ENCODE peak calls at places on chromosomes 2 and 18, in six cellular contexts. One of them, this sample, is unnamed.
A peak's percentile ranks its signal among the peaks of the same experiment; 100 is the strongest.

GRCh38 chr2:144936442-144936841 is 416.5 kb upstream of the ZEB2 start:
- DNase-seq in astrocyte of the spinal cord: peak; percentile 10
- DNase-seq in progenitor cell of endocrine pancreas: no peak
- DNase-seq in fibroblast of lung: no peak
- DNase-seq in glutamatergic neuron: no peak
- DNase-seq in astrocyte: no peak
- DNase-seq in this sample: no peak

GRCh38 chr2:18432999-18433398 is 127.5 kb downstream of the RDH14 start:
- DNase-seq in astrocyte of the spinal cord: peak; percentile 34
- DNase-seq in progenitor cell of endocrine pancreas: no peak
- DNase-seq in fibroblast of lung: peak; percentile 62
- DNase-seq in glutamatergic neuron: no peak
- DNase-seq in astrocyte: peak; percentile 55
- DNase-seq in this sample: peak; percentile 36

GRCh38 chr18:76491801-76492668 is 3.0 kb downstream of the ZNF516 start:
- DNase-seq in astrocyte of the spinal cord: no peak
- DNase-seq in progenitor cell of endocrine pancreas: no peak
- DNase-seq in fibroblast of lung: peak; percentile 52
- DNase-seq in glutamatergic neuron: peak; percentile 48
- DNase-seq in astrocyte: peak; percentile 40
- DNase-seq in this sample: peak; percentile 45

GRCh38 chr2:191312662-191313061 is 67.5 kb downstream of the MYO1B start:
- DNase-seq in astrocyte of the spinal cord: no peak
- DNase-seq in progenitor cell of endocrine pancreas: no peak
- DNase-seq in fibroblast of lung: no peak
- DNase-seq in glutamatergic neuron: no peak
- DNase-seq in astrocyte: no peak
- DNase-seq in this sample: no peak

GRCh38 chr2:39289609-39290008 is 45.8 kb upstream of the CDKL4 start:
- DNase-seq in astrocyte of the spinal cord: peak; percentile 32
- DNase-seq in progenitor cell of endocrine pancreas: no peak
- DNase-seq in fibroblast of lung: peak; percentile 48
- DNase-seq in glutamatergic neuron: no peak
- DNase-seq in astrocyte: peak; percentile 20
- DNase-seq in this sample: no peak

GRCh38 chr2:41414486-41415230 is 633.2 kb upstream of the PKDCC start:
- DNase-seq in astrocyte of the spinal cord: peak; percentile 29
- DNase-seq in progenitor cell of endocrine pancreas: no peak
- DNase-seq in fibroblast of lung: no peak
- DNase-seq in glutamatergic neuron: no peak
- DNase-seq in astrocyte: no peak
- DNase-seq in this sample: peak; percentile 31

GRCh38 chr18:78926243-78926615 is 53.4 kb upstream of the SALL3 start:
- DNase-seq in astrocyte of the spinal cord: no peak
- DNase-seq in progenitor cell of endocrine pancreas: no peak
- DNase-seq in fibroblast of lung: no peak
- DNase-seq in glutamatergic neuron: no peak
- DNase-seq in astrocyte: no peak
- DNase-seq in this sample: no peak

GRCh38 chr2:56168163-56168562 is 15.6 kb upstream of the CCDC85A start:
- DNase-seq in astrocyte of the spinal cord: peak; percentile 28
- DNase-seq in progenitor cell of endocrine pancreas: no peak
- DNase-seq in fibroblast of lung: peak; percentile 76
- DNase-seq in glutamatergic neuron: no peak
- DNase-seq in astrocyte: peak; percentile 72
- DNase-seq in this sample: no peak

GRCh38 chr2:14866953-14867352 is 234.4 kb downstream of the LRATD1 start:
- DNase-seq in astrocyte of the spinal cord: peak; percentile 6
- DNase-seq in progenitor cell of endocrine pancreas: no peak
- DNase-seq in fibroblast of lung: peak; percentile 8
- DNase-seq in glutamatergic neuron: no peak
- DNase-seq in astrocyte: no peak
- DNase-seq in this sample: no peak

GRCh38 chr2:62577994-62578836 is 72.2 kb upstream of the TMEM17 start:
- DNase-seq in astrocyte of the spinal cord: peak; percentile 92
- DNase-seq in progenitor cell of endocrine pancreas: no peak
- DNase-seq in fibroblast of lung: peak; percentile 97
- DNase-seq in glutamatergic neuron: no peak
- DNase-seq in astrocyte: peak; percentile 96
- DNase-seq in this sample: no peak

GRCh38 chr2:228600265-228600664 is 418.8 kb upstream of the SPHKAP start:
- DNase-seq in astrocyte of the spinal cord: peak; percentile 79
- DNase-seq in progenitor cell of endocrine pancreas: no peak
- DNase-seq in fibroblast of lung: peak; percentile 86
- DNase-seq in glutamatergic neuron: no peak
- DNase-seq in astrocyte: peak; percentile 80
- DNase-seq in this sample: no peak

GRCh38 chr2:173106959-173107628 is 31.4 kb downstream of the MAP3K20 start:
- DNase-seq in astrocyte of the spinal cord: no peak
- DNase-seq in progenitor cell of endocrine pancreas: no peak
- DNase-seq in fibroblast of lung: no peak
- DNase-seq in glutamatergic neuron: no peak
- DNase-seq in astrocyte: no peak
- DNase-seq in this sample: no peak

GRCh38 chr18:69795785-69796184 is 151.9 kb downstream of the CD226 start:
- DNase-seq in astrocyte of the spinal cord: peak; percentile 22
- DNase-seq in progenitor cell of endocrine pancreas: no peak
- DNase-seq in fibroblast of lung: peak; percentile 32
- DNase-seq in glutamatergic neuron: no peak
- DNase-seq in astrocyte: peak; percentile 29
- DNase-seq in this sample: no peak

GRCh38 chr2:206163251-206163880 is 3.7 kb downstream of the EEF1B2 start:
- DNase-seq in astrocyte of the spinal cord: no peak
- DNase-seq in progenitor cell of endocrine pancreas: no peak
- DNase-seq in fibroblast of lung: peak; percentile 5
- DNase-seq in glutamatergic neuron: no peak
- DNase-seq in astrocyte: no peak
- DNase-seq in this sample: no peak

GRCh38 chr2:206158563-206159345 is 490 bp downstream of the NDUFS1 start:
- DNase-seq in astrocyte of the spinal cord: peak; percentile 44
- DNase-seq in progenitor cell of endocrine pancreas: peak; percentile 9
- DNase-seq in fibroblast of lung: peak; percentile 42
- DNase-seq in glutamatergic neuron: no peak
- DNase-seq in astrocyte: peak; percentile 29
- DNase-seq in this sample: no peak

GRCh38 chr2:206160124-206160806 is 570 bp downstream of the EEF1B2 start:
- DNase-seq in astrocyte of the spinal cord: no peak
- DNase-seq in progenitor cell of endocrine pancreas: no peak
- DNase-seq in fibroblast of lung: no peak
- DNase-seq in glutamatergic neuron: no peak
- DNase-seq in astrocyte: no peak
- DNase-seq in this sample: no peak

GRCh38 chr2:206160807-206161179 is 1.1 kb downstream of the EEF1B2 start:
- DNase-seq in astrocyte of the spinal cord: no peak
- DNase-seq in progenitor cell of endocrine pancreas: no peak
- DNase-seq in fibroblast of lung: no peak
- DNase-seq in glutamatergic neuron: no peak
- DNase-seq in astrocyte: no peak
- DNase-seq in this sample: no peak

DNA sequence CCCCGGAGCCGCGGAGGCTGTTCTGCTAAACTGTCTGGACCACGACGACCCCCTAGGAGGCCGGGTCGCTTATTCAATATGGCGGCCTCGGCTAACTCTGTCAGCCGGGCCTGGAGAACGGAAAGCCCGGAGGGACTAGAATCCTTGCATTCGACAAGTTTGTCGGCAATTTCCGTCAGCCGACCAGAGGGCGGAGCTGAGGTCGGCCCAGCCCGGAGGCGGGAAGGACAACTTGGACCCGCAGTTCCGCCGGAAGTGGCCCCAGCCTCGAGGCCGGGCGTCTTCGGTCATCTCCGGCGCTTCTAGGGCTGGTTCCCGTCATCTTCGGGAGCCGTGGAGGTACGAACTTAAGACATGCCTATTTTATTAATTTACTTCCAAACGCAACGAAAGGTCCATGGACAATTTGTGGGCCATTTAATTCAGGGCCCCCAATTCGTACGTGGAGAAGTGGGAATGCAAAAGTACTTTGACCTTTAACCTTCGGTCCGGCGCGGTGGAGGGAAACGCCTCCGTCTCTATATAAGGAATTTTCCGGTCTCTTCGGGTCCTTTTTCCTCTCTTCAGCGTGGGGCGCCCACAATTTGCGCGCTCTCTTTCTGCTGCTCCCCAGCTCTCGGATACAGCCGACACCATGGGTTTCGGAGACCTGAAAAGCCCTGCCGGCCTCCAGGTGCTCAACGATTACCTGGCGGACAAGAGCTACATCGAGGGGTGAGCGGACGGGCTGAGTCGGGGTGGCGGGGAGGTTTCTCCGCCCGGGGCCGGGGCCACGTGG is at the start of the genes EEF1B2 and NDUFS1:
- DNase-seq in astrocyte of the spinal cord: peak; percentile 99
- DNase-seq in progenitor cell of endocrine pancreas: peak; percentile 91
- DNase-seq in fibroblast of lung: peak; percentile 98
- DNase-seq in glutamatergic neuron: peak; percentile 97
- DNase-seq in astrocyte: peak; percentile 96
- DNase-seq in this sample: peak; percentile 96
- TF ChIP-seq CTCF in astrocyte of the spinal cord: no peak
- TF ChIP-seq CTCF in progenitor cell of endocrine pancreas: peak; percentile 7
- TF ChIP-seq CTCF in fibroblast of lung: no peak
- TF ChIP-seq CTCF in glutamatergic neuron: no peak
- TF ChIP-seq CTCF in astrocyte: no peak
- TF ChIP-seq CTCF in this sample: no peak

GRCh38 chr2:23954325-23955014 is 14.2 kb downstream of the UBXN2A start:
- DNase-seq in astrocyte of the spinal cord: no peak
- DNase-seq in progenitor cell of endocrine pancreas: no peak
- DNase-seq in fibroblast of lung: no peak
- DNase-seq in glutamatergic neuron: no peak
- DNase-seq in astrocyte: no peak
- DNase-seq in this sample: no peak
- TF ChIP-seq CTCF in astrocyte of the spinal cord: no peak
- TF ChIP-seq CTCF in progenitor cell of endocrine pancreas: no peak
- TF ChIP-seq CTCF in fibroblast of lung: peak; percentile 42
- TF ChIP-seq CTCF in glutamatergic neuron: no peak
- TF ChIP-seq CTCF in astrocyte: peak; percentile 9
- TF ChIP-seq CTCF in this sample: no peak

GRCh38 chr2:143171817-143172216 is 42.6 kb downstream of the ARHGAP15 start:
- DNase-seq in astrocyte of the spinal cord: no peak
- DNase-seq in progenitor cell of endocrine pancreas: no peak
- DNase-seq in fibroblast of lung: peak; percentile 16
- DNase-seq in glutamatergic neuron: no peak
- DNase-seq in astrocyte: no peak
- DNase-seq in this sample: no peak
- TF ChIP-seq CTCF in astrocyte of the spinal cord: peak; percentile 35
- TF ChIP-seq CTCF in progenitor cell of endocrine pancreas: peak; percentile 44
- TF ChIP-seq CTCF in fibroblast of lung: peak; percentile 55
- TF ChIP-seq CTCF in glutamatergic neuron: no peak
- TF ChIP-seq CTCF in astrocyte: no peak
- TF ChIP-seq CTCF in this sample: peak; percentile 32

GRCh38 chr2:186991766-186992417 is 142.9 kb upstream of the ZSWIM2 start:
- DNase-seq in astrocyte of the spinal cord: peak; percentile 30
- DNase-seq in progenitor cell of endocrine pancreas: no peak
- DNase-seq in fibroblast of lung: no peak
- DNase-seq in glutamatergic neuron: no peak
- DNase-seq in astrocyte: no peak
- DNase-seq in this sample: no peak
- TF ChIP-seq CTCF in astrocyte of the spinal cord: no peak
- TF ChIP-seq CTCF in progenitor cell of endocrine pancreas: no peak
- TF ChIP-seq CTCF in fibroblast of lung: peak; percentile 15
- TF ChIP-seq CTCF in glutamatergic neuron: no peak
- TF ChIP-seq CTCF in astrocyte: no peak
- TF ChIP-seq CTCF in this sample: no peak

GRCh38 chr18:3502650-3503049 is 52.7 kb downstream of the TGIF1 start:
- DNase-seq in astrocyte of the spinal cord: no peak
- DNase-seq in progenitor cell of endocrine pancreas: no peak
- DNase-seq in fibroblast of lung: no peak
- DNase-seq in glutamatergic neuron: no peak
- DNase-seq in astrocyte: no peak
- DNase-seq in this sample: no peak

GRCh38 chr18:3500016-3500415 is 50.0 kb downstream of the TGIF1 start:
- DNase-seq in astrocyte of the spinal cord: no peak
- DNase-seq in progenitor cell of endocrine pancreas: no peak
- DNase-seq in fibroblast of lung: peak; percentile 58
- DNase-seq in glutamatergic neuron: no peak
- DNase-seq in astrocyte: peak; percentile 46
- DNase-seq in this sample: no peak

GRCh38 chr18:3495691-3496090 is 45.7 kb downstream of the TGIF1 start:
- DNase-seq in astrocyte of the spinal cord: no peak
- DNase-seq in progenitor cell of endocrine pancreas: no peak
- DNase-seq in fibroblast of lung: no peak
- DNase-seq in glutamatergic neuron: no peak
- DNase-seq in astrocyte: no peak
- DNase-seq in this sample: no peak

GRCh38 chr18:3499498-3499897 is 49.5 kb downstream of the TGIF1 start:
- DNase-seq in astrocyte of the spinal cord: no peak
- DNase-seq in progenitor cell of endocrine pancreas: no peak
- DNase-seq in fibroblast of lung: peak; percentile 20
- DNase-seq in glutamatergic neuron: peak; percentile 32
- DNase-seq in astrocyte: no peak
- DNase-seq in this sample: peak; percentile 18

GRCh38 chr18:3498705-3499451 is 48.9 kb downstream of the TGIF1 start:
- DNase-seq in astrocyte of the spinal cord: peak; percentile 43
- DNase-seq in progenitor cell of endocrine pancreas: peak; percentile 36
- DNase-seq in fibroblast of lung: peak; percentile 69
- DNase-seq in glutamatergic neuron: peak; percentile 80
- DNase-seq in astrocyte: peak; percentile 49
- DNase-seq in this sample: peak; percentile 80
- TF ChIP-seq CTCF in astrocyte of the spinal cord: no peak
- TF ChIP-seq CTCF in progenitor cell of endocrine pancreas: no peak
- TF ChIP-seq CTCF in fibroblast of lung: no peak
- TF ChIP-seq CTCF in glutamatergic neuron: no peak
- TF ChIP-seq CTCF in astrocyte: no peak
- TF ChIP-seq CTCF in this sample: no peak

DNA sequence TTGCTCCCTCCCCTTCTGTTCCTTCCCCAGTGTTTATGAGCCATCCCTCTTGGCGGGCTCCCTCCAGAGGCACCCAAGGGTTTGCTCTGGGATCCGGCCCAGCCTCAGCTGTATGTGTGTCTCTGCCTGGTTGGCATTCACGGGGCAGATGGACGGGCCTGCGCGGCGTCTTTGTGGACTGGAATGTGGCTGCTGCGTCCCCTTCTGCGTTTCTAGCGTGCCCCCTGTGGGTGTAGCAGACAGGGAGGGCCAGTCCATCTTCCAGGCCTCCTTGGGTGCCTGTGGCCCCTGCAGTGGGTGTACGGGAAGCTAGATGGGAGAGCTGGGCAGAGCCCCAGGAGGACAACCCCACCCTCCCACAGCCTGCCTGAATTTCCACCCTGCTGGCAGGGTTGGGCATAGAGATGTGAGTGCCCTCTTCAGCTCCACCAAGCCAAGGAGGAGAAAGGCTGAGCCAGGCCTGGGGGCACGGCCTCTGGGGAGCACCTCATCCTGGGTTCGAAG is 15.7 kb downstream of the GPC1 start:
- DNase-seq in astrocyte of the spinal cord: no peak
- DNase-seq in progenitor cell of endocrine pancreas: no peak
- DNase-seq in fibroblast of lung: peak; percentile 19
- DNase-seq in glutamatergic neuron: no peak
- DNase-seq in astrocyte: no peak
- DNase-seq in this sample: no peak
- TF ChIP-seq CTCF in astrocyte of the spinal cord: no peak
- TF ChIP-seq CTCF in progenitor cell of endocrine pancreas: no peak
- TF ChIP-seq CTCF in fibroblast of lung: no peak
- TF ChIP-seq CTCF in glutamatergic neuron: peak; percentile 28
- TF ChIP-seq CTCF in astrocyte: peak; percentile 6
- TF ChIP-seq CTCF in this sample: no peak